ENCODE peak calls at places on chromosome 19, in ten cellular contexts. One of them, this sample, is unnamed.

GRCh38 chr19:15367439-15367838 is 12.1 kb downstream of the AKAP8 start:
- DNase-seq in T-cell: no peak
- DNase-seq in stimulated activated naive B cell treated with anti-CD40 and anti-IgM and Interleukin-4, amounts not matched to agents 10 μg/mL and 1 μg/mL and 100 μg/mL, for 72 hours: no peak
- DNase-seq in activated CD4-positive, alpha-beta T cell treated with anti-CD3 and anti-CD28 coated beads, Interleukin-2, amount 50 U/mL, for 1 hour: no peak
- DNase-seq in EH: no peak
- DNase-seq in AG10803: no peak
- DNase-seq in NCI-H226: no peak
- DNase-seq in neural progenitor cell: no peak
- DNase-seq in activated naive CD4-positive, alpha-beta T cell treated with anti-CD3 and anti-CD28 coated beads, Interleukin-2, amount 50 U/mL, for 72 hours: no peak
- DNase-seq in CD8-positive, alpha-beta T cell: no peak
- DNase-seq in this sample: no peak

GRCh38 chr19:2186071-2186846 is 22.5 kb downstream of the DOT1L start:
- DNase-seq in neural progenitor cell: peak; percentile 39
- DNase-seq in T-cell: no peak
- DNase-seq in CD8-positive, alpha-beta T cell: no peak
- DNase-seq in activated CD4-positive, alpha-beta T cell treated with anti-CD3 and anti-CD28 coated beads, Interleukin-2, amount 50 U/mL, for 1 hour: no peak
- DNase-seq in activated naive CD4-positive, alpha-beta T cell treated with anti-CD3 and anti-CD28 coated beads, Interleukin-2, amount 50 U/mL, for 72 hours: no peak
- DNase-seq in EH: peak; percentile 99
- DNase-seq in AG10803: peak; percentile 99
- DNase-seq in NCI-H226: peak; percentile 78
- DNase-seq in stimulated activated naive B cell treated with anti-CD40 and anti-IgM and Interleukin-4, amounts not matched to agents 10 μg/mL and 1 μg/mL and 100 μg/mL, for 72 hours: no peak
- DNase-seq in this sample: no peak

GRCh38 chr19:46082728-46083050 is 41.8 kb downstream of the IGFL3 start:
- DNase-seq in EH: peak; percentile 41
- DNase-seq in CD8-positive, alpha-beta T cell: no peak
- DNase-seq in NCI-H226: peak; percentile 29
- DNase-seq in T-cell: no peak
- DNase-seq in AG10803: peak; percentile 30
- DNase-seq in neural progenitor cell: no peak
- DNase-seq in activated naive CD4-positive, alpha-beta T cell treated with anti-CD3 and anti-CD28 coated beads, Interleukin-2, amount 50 U/mL, for 72 hours: no peak
- DNase-seq in activated CD4-positive, alpha-beta T cell treated with anti-CD3 and anti-CD28 coated beads, Interleukin-2, amount 50 U/mL, for 1 hour: no peak
- DNase-seq in stimulated activated naive B cell treated with anti-CD40 and anti-IgM and Interleukin-4, amounts not matched to agents 10 μg/mL and 1 μg/mL and 100 μg/mL, for 72 hours: no peak
- DNase-seq in this sample: no peak

GRCh38 chr19:677601-678380 is 1.6 kb downstream of the FSTL3 start:
- DNase-seq in stimulated activated naive B cell treated with anti-CD40 and anti-IgM and Interleukin-4, amounts not matched to agents 10 μg/mL and 1 μg/mL and 100 μg/mL, for 72 hours: no peak
- DNase-seq in T-cell: no peak
- DNase-seq in activated naive CD4-positive, alpha-beta T cell treated with anti-CD3 and anti-CD28 coated beads, Interleukin-2, amount 50 U/mL, for 72 hours: no peak
- DNase-seq in NCI-H226: peak; percentile 88
- DNase-seq in EH: peak; percentile 32
- DNase-seq in neural progenitor cell: no peak
- DNase-seq in activated CD4-positive, alpha-beta T cell treated with anti-CD3 and anti-CD28 coated beads, Interleukin-2, amount 50 U/mL, for 1 hour: no peak
- DNase-seq in CD8-positive, alpha-beta T cell: no peak
- DNase-seq in AG10803: no peak
- DNase-seq in this sample: no peak

GRCh38 chr19:2549701-2550191 is 73.8 kb downstream of the GADD45B start:
- DNase-seq in AG10803: peak; percentile 99
- DNase-seq in activated naive CD4-positive, alpha-beta T cell treated with anti-CD3 and anti-CD28 coated beads, Interleukin-2, amount 50 U/mL, for 72 hours: no peak
- DNase-seq in stimulated activated naive B cell treated with anti-CD40 and anti-IgM and Interleukin-4, amounts not matched to agents 10 μg/mL and 1 μg/mL and 100 μg/mL, for 72 hours: no peak
- DNase-seq in CD8-positive, alpha-beta T cell: no peak
- DNase-seq in neural progenitor cell: no peak
- DNase-seq in NCI-H226: no peak
- DNase-seq in EH: peak; percentile 93
- DNase-seq in activated CD4-positive, alpha-beta T cell treated with anti-CD3 and anti-CD28 coated beads, Interleukin-2, amount 50 U/mL, for 1 hour: no peak
- DNase-seq in T-cell: no peak
- DNase-seq in this sample: no peak

GRCh38 chr19:7013678-7014077 is 7.6 kb downstream of the MBD3L2B start:
- DNase-seq in stimulated activated naive B cell treated with anti-CD40 and anti-IgM and Interleukin-4, amounts not matched to agents 10 μg/mL and 1 μg/mL and 100 μg/mL, for 72 hours: no peak
- DNase-seq in AG10803: peak; percentile 8
- DNase-seq in EH: peak; percentile 3
- DNase-seq in neural progenitor cell: no peak
- DNase-seq in NCI-H226: peak; percentile 98
- DNase-seq in CD8-positive, alpha-beta T cell: no peak
- DNase-seq in T-cell: no peak
- DNase-seq in activated naive CD4-positive, alpha-beta T cell treated with anti-CD3 and anti-CD28 coated beads, Interleukin-2, amount 50 U/mL, for 72 hours: peak; percentile 6
- DNase-seq in activated CD4-positive, alpha-beta T cell treated with anti-CD3 and anti-CD28 coated beads, Interleukin-2, amount 50 U/mL, for 1 hour: no peak
- DNase-seq in this sample: no peak

GRCh38 chr19:1076951-1077350 is 10.0 kb downstream of the ARHGAP45 start:
- DNase-seq in CD8-positive, alpha-beta T cell: peak; percentile 95
- DNase-seq in neural progenitor cell: no peak
- DNase-seq in activated CD4-positive, alpha-beta T cell treated with anti-CD3 and anti-CD28 coated beads, Interleukin-2, amount 50 U/mL, for 1 hour: peak; percentile 91
- DNase-seq in T-cell: peak; percentile 95
- DNase-seq in NCI-H226: no peak
- DNase-seq in EH: no peak
- DNase-seq in AG10803: no peak
- DNase-seq in activated naive CD4-positive, alpha-beta T cell treated with anti-CD3 and anti-CD28 coated beads, Interleukin-2, amount 50 U/mL, for 72 hours: peak; percentile 87
- DNase-seq in stimulated activated naive B cell treated with anti-CD40 and anti-IgM and Interleukin-4, amounts not matched to agents 10 μg/mL and 1 μg/mL and 100 μg/mL, for 72 hours: peak; percentile 93
- DNase-seq in this sample: peak; percentile 86

GRCh38 chr19:36605101-36605838 is at the start of gene ZNF382:
- DNase-seq in NCI-H226: peak; percentile 60
- DNase-seq in CD8-positive, alpha-beta T cell: peak; percentile 89
- DNase-seq in activated naive CD4-positive, alpha-beta T cell treated with anti-CD3 and anti-CD28 coated beads, Interleukin-2, amount 50 U/mL, for 72 hours: peak; percentile 87
- DNase-seq in activated CD4-positive, alpha-beta T cell treated with anti-CD3 and anti-CD28 coated beads, Interleukin-2, amount 50 U/mL, for 1 hour: peak; percentile 86
- DNase-seq in AG10803: peak; percentile 56
- DNase-seq in neural progenitor cell: peak; percentile 83
- DNase-seq in EH: peak; percentile 61
- DNase-seq in stimulated activated naive B cell treated with anti-CD40 and anti-IgM and Interleukin-4, amounts not matched to agents 10 μg/mL and 1 μg/mL and 100 μg/mL, for 72 hours: peak; percentile 84
- DNase-seq in T-cell: peak; percentile 84
- DNase-seq in this sample: peak; percentile 72

GRCh38 chr19:2602391-2603181 is 99.9 kb downstream of the GNG7 start:
- DNase-seq in neural progenitor cell: peak; percentile 80
- DNase-seq in CD8-positive, alpha-beta T cell: no peak
- DNase-seq in AG10803: peak; percentile 100
- DNase-seq in T-cell: no peak
- DNase-seq in EH: peak; percentile 98
- DNase-seq in activated naive CD4-positive, alpha-beta T cell treated with anti-CD3 and anti-CD28 coated beads, Interleukin-2, amount 50 U/mL, for 72 hours: no peak
- DNase-seq in activated CD4-positive, alpha-beta T cell treated with anti-CD3 and anti-CD28 coated beads, Interleukin-2, amount 50 U/mL, for 1 hour: no peak
- DNase-seq in NCI-H226: peak; percentile 71
- DNase-seq in stimulated activated naive B cell treated with anti-CD40 and anti-IgM and Interleukin-4, amounts not matched to agents 10 μg/mL and 1 μg/mL and 100 μg/mL, for 72 hours: no peak
- DNase-seq in this sample: no peak

GRCh38 chr19:27776524-27776923 is 1436.4 kb downstream of the UQCRFS1 start:
- DNase-seq in AG10803: no peak
- DNase-seq in stimulated activated naive B cell treated with anti-CD40 and anti-IgM and Interleukin-4, amounts not matched to agents 10 μg/mL and 1 μg/mL and 100 μg/mL, for 72 hours: no peak
- DNase-seq in activated naive CD4-positive, alpha-beta T cell treated with anti-CD3 and anti-CD28 coated beads, Interleukin-2, amount 50 U/mL, for 72 hours: no peak
- DNase-seq in activated CD4-positive, alpha-beta T cell treated with anti-CD3 and anti-CD28 coated beads, Interleukin-2, amount 50 U/mL, for 1 hour: no peak
- DNase-seq in neural progenitor cell: no peak
- DNase-seq in NCI-H226: no peak
- DNase-seq in EH: no peak
- DNase-seq in T-cell: no peak
- DNase-seq in CD8-positive, alpha-beta T cell: no peak
- DNase-seq in this sample: no peak

GRCh38 chr19:3723883-3724282 is 15.7 kb downstream of the TJP3 start:
- DNase-seq in stimulated activated naive B cell treated with anti-CD40 and anti-IgM and Interleukin-4, amounts not matched to agents 10 μg/mL and 1 μg/mL and 100 μg/mL, for 72 hours: no peak
- DNase-seq in activated CD4-positive, alpha-beta T cell treated with anti-CD3 and anti-CD28 coated beads, Interleukin-2, amount 50 U/mL, for 1 hour: no peak
- DNase-seq in CD8-positive, alpha-beta T cell: no peak
- DNase-seq in neural progenitor cell: peak; percentile 85
- DNase-seq in activated naive CD4-positive, alpha-beta T cell treated with anti-CD3 and anti-CD28 coated beads, Interleukin-2, amount 50 U/mL, for 72 hours: no peak
- DNase-seq in AG10803: no peak
- DNase-seq in T-cell: no peak
- DNase-seq in NCI-H226: no peak
- DNase-seq in EH: no peak
- DNase-seq in this sample: no peak

GRCh38 chr19:47284324-47284899 is 9.7 kb downstream of the INAFM1 start:
- DNase-seq in stimulated activated naive B cell treated with anti-CD40 and anti-IgM and Interleukin-4, amounts not matched to agents 10 μg/mL and 1 μg/mL and 100 μg/mL, for 72 hours: no peak
- DNase-seq in neural progenitor cell: peak; percentile 61
- DNase-seq in AG10803: peak; percentile 62
- DNase-seq in T-cell: no peak
- DNase-seq in activated naive CD4-positive, alpha-beta T cell treated with anti-CD3 and anti-CD28 coated beads, Interleukin-2, amount 50 U/mL, for 72 hours: peak; percentile 75
- DNase-seq in NCI-H226: peak; percentile 48
- DNase-seq in activated CD4-positive, alpha-beta T cell treated with anti-CD3 and anti-CD28 coated beads, Interleukin-2, amount 50 U/mL, for 1 hour: no peak
- DNase-seq in CD8-positive, alpha-beta T cell: peak; percentile 55
- DNase-seq in EH: peak; percentile 63
- DNase-seq in this sample: peak; percentile 29

GRCh38 chr19:33754361-33754760 is 42.3 kb upstream of the KCTD15 start:
- DNase-seq in stimulated activated naive B cell treated with anti-CD40 and anti-IgM and Interleukin-4, amounts not matched to agents 10 μg/mL and 1 μg/mL and 100 μg/mL, for 72 hours: no peak
- DNase-seq in neural progenitor cell: no peak
- DNase-seq in EH: no peak
- DNase-seq in activated naive CD4-positive, alpha-beta T cell treated with anti-CD3 and anti-CD28 coated beads, Interleukin-2, amount 50 U/mL, for 72 hours: no peak
- DNase-seq in activated CD4-positive, alpha-beta T cell treated with anti-CD3 and anti-CD28 coated beads, Interleukin-2, amount 50 U/mL, for 1 hour: no peak
- DNase-seq in T-cell: no peak
- DNase-seq in NCI-H226: no peak
- DNase-seq in AG10803: no peak
- DNase-seq in CD8-positive, alpha-beta T cell: no peak
- DNase-seq in this sample: no peak

GRCh38 chr19:18046066-18046718 is 38.2 kb downstream of the ARRDC2 start:
- DNase-seq in activated CD4-positive, alpha-beta T cell treated with anti-CD3 and anti-CD28 coated beads, Interleukin-2, amount 50 U/mL, for 1 hour: no peak
- DNase-seq in NCI-H226: peak; percentile 75
- DNase-seq in CD8-positive, alpha-beta T cell: no peak
- DNase-seq in neural progenitor cell: no peak
- DNase-seq in activated naive CD4-positive, alpha-beta T cell treated with anti-CD3 and anti-CD28 coated beads, Interleukin-2, amount 50 U/mL, for 72 hours: no peak
- DNase-seq in T-cell: no peak
- DNase-seq in stimulated activated naive B cell treated with anti-CD40 and anti-IgM and Interleukin-4, amounts not matched to agents 10 μg/mL and 1 μg/mL and 100 μg/mL, for 72 hours: no peak
- DNase-seq in EH: peak; percentile 95
- DNase-seq in AG10803: peak; percentile 73
- DNase-seq in this sample: no peak

GRCh38 chr19:51509823-51510660 is 8.4 kb upstream of the SIGLEC12 start:
- DNase-seq in EH: no peak
- DNase-seq in AG10803: no peak
- DNase-seq in stimulated activated naive B cell treated with anti-CD40 and anti-IgM and Interleukin-4, amounts not matched to agents 10 μg/mL and 1 μg/mL and 100 μg/mL, for 72 hours: no peak
- DNase-seq in neural progenitor cell: no peak
- DNase-seq in activated CD4-positive, alpha-beta T cell treated with anti-CD3 and anti-CD28 coated beads, Interleukin-2, amount 50 U/mL, for 1 hour: no peak
- DNase-seq in T-cell: no peak
- DNase-seq in CD8-positive, alpha-beta T cell: no peak
- DNase-seq in NCI-H226: no peak
- DNase-seq in activated naive CD4-positive, alpha-beta T cell treated with anti-CD3 and anti-CD28 coated beads, Interleukin-2, amount 50 U/mL, for 72 hours: no peak
- DNase-seq in this sample: no peak

GRCh38 chr19:23957660-23958281 is 43.1 kb downstream of the ZNF726 start:
- DNase-seq in neural progenitor cell: no peak
- DNase-seq in activated naive CD4-positive, alpha-beta T cell treated with anti-CD3 and anti-CD28 coated beads, Interleukin-2, amount 50 U/mL, for 72 hours: no peak
- DNase-seq in stimulated activated naive B cell treated with anti-CD40 and anti-IgM and Interleukin-4, amounts not matched to agents 10 μg/mL and 1 μg/mL and 100 μg/mL, for 72 hours: no peak
- DNase-seq in activated CD4-positive, alpha-beta T cell treated with anti-CD3 and anti-CD28 coated beads, Interleukin-2, amount 50 U/mL, for 1 hour: no peak
- DNase-seq in CD8-positive, alpha-beta T cell: no peak
- DNase-seq in EH: peak; percentile 86
- DNase-seq in NCI-H226: no peak
- DNase-seq in AG10803: peak; percentile 55
- DNase-seq in T-cell: no peak
- DNase-seq in this sample: no peak

GRCh38 chr19:5682293-5682592 is 1.4 kb downstream of the HSD11B1L start:
- DNase-seq in stimulated activated naive B cell treated with anti-CD40 and anti-IgM and Interleukin-4, amounts not matched to agents 10 μg/mL and 1 μg/mL and 100 μg/mL, for 72 hours: no peak
- DNase-seq in EH: no peak
- DNase-seq in NCI-H226: no peak
- DNase-seq in T-cell: no peak
- DNase-seq in activated CD4-positive, alpha-beta T cell treated with anti-CD3 and anti-CD28 coated beads, Interleukin-2, amount 50 U/mL, for 1 hour: no peak
- DNase-seq in AG10803: no peak
- DNase-seq in CD8-positive, alpha-beta T cell: no peak
- DNase-seq in activated naive CD4-positive, alpha-beta T cell treated with anti-CD3 and anti-CD28 coated beads, Interleukin-2, amount 50 U/mL, for 72 hours: no peak
- DNase-seq in neural progenitor cell: no peak
- DNase-seq in this sample: no peak

GRCh38 chr19:7450243-7451223 is 38.3 kb downstream of the PEX11G start:
- DNase-seq in AG10803: peak; percentile 23
- DNase-seq in CD8-positive, alpha-beta T cell: no peak
- DNase-seq in NCI-H226: peak; percentile 19
- DNase-seq in activated naive CD4-positive, alpha-beta T cell treated with anti-CD3 and anti-CD28 coated beads, Interleukin-2, amount 50 U/mL, for 72 hours: no peak
- DNase-seq in stimulated activated naive B cell treated with anti-CD40 and anti-IgM and Interleukin-4, amounts not matched to agents 10 μg/mL and 1 μg/mL and 100 μg/mL, for 72 hours: no peak
- DNase-seq in activated CD4-positive, alpha-beta T cell treated with anti-CD3 and anti-CD28 coated beads, Interleukin-2, amount 50 U/mL, for 1 hour: no peak
- DNase-seq in T-cell: no peak
- DNase-seq in EH: no peak
- DNase-seq in neural progenitor cell: peak; percentile 36
- DNase-seq in this sample: no peak

GRCh38 chr19:8413593-8413923 is 453 bp downstream of the MARCHF2 start:
- DNase-seq in activated CD4-positive, alpha-beta T cell treated with anti-CD3 and anti-CD28 coated beads, Interleukin-2, amount 50 U/mL, for 1 hour: no peak
- DNase-seq in AG10803: no peak
- DNase-seq in T-cell: no peak
- DNase-seq in CD8-positive, alpha-beta T cell: no peak
- DNase-seq in EH: no peak
- DNase-seq in NCI-H226: no peak
- DNase-seq in activated naive CD4-positive, alpha-beta T cell treated with anti-CD3 and anti-CD28 coated beads, Interleukin-2, amount 50 U/mL, for 72 hours: no peak
- DNase-seq in neural progenitor cell: no peak
- DNase-seq in stimulated activated naive B cell treated with anti-CD40 and anti-IgM and Interleukin-4, amounts not matched to agents 10 μg/mL and 1 μg/mL and 100 μg/mL, for 72 hours: no peak
- DNase-seq in this sample: no peak

GRCh38 chr19:3556978-3557460 is 367 bp downstream of the MFSD12 start:
- DNase-seq in stimulated activated naive B cell treated with anti-CD40 and anti-IgM and Interleukin-4, amounts not matched to agents 10 μg/mL and 1 μg/mL and 100 μg/mL, for 72 hours: no peak
- DNase-seq in CD8-positive, alpha-beta T cell: peak; percentile 72
- DNase-seq in activated CD4-positive, alpha-beta T cell treated with anti-CD3 and anti-CD28 coated beads, Interleukin-2, amount 50 U/mL, for 1 hour: peak; percentile 71
- DNase-seq in EH: peak; percentile 59
- DNase-seq in AG10803: no peak
- DNase-seq in neural progenitor cell: peak; percentile 67
- DNase-seq in NCI-H226: no peak
- DNase-seq in T-cell: peak; percentile 41
- DNase-seq in activated naive CD4-positive, alpha-beta T cell treated with anti-CD3 and anti-CD28 coated beads, Interleukin-2, amount 50 U/mL, for 72 hours: peak; percentile 57
- DNase-seq in this sample: peak; percentile 70

GRCh38 chr19:38448225-38448624 is 14.7 kb downstream of the RYR1 start:
- DNase-seq in EH: no peak
- DNase-seq in activated naive CD4-positive, alpha-beta T cell treated with anti-CD3 and anti-CD28 coated beads, Interleukin-2, amount 50 U/mL, for 72 hours: no peak
- DNase-seq in stimulated activated naive B cell treated with anti-CD40 and anti-IgM and Interleukin-4, amounts not matched to agents 10 μg/mL and 1 μg/mL and 100 μg/mL, for 72 hours: no peak
- DNase-seq in T-cell: no peak
- DNase-seq in activated CD4-positive, alpha-beta T cell treated with anti-CD3 and anti-CD28 coated beads, Interleukin-2, amount 50 U/mL, for 1 hour: no peak
- DNase-seq in neural progenitor cell: no peak
- DNase-seq in NCI-H226: no peak
- DNase-seq in AG10803: no peak
- DNase-seq in CD8-positive, alpha-beta T cell: no peak
- DNase-seq in this sample: no peak

GRCh38 chr19:1159864-1160595 is 14.0 kb downstream of the SBNO2 start:
- DNase-seq in CD8-positive, alpha-beta T cell: no peak
- DNase-seq in neural progenitor cell: no peak
- DNase-seq in AG10803: no peak
- DNase-seq in activated CD4-positive, alpha-beta T cell treated with anti-CD3 and anti-CD28 coated beads, Interleukin-2, amount 50 U/mL, for 1 hour: no peak
- DNase-seq in activated naive CD4-positive, alpha-beta T cell treated with anti-CD3 and anti-CD28 coated beads, Interleukin-2, amount 50 U/mL, for 72 hours: no peak
- DNase-seq in NCI-H226: peak; percentile 56
- DNase-seq in T-cell: no peak
- DNase-seq in stimulated activated naive B cell treated with anti-CD40 and anti-IgM and Interleukin-4, amounts not matched to agents 10 μg/mL and 1 μg/mL and 100 μg/mL, for 72 hours: no peak
- DNase-seq in EH: no peak
- DNase-seq in this sample: no peak

This sample was measured in T-helper 9 cell.